ENCODE peak calls at places on chromosomes 16 and 17, in five cellular contexts. X is upper lobe of right lung, S is IMR-90, N is lung, H is bronchial epithelial cell. F is an unnamed sample.

GRCh38 chr17:73324711-73325526 is 13.1 kb upstream of the CDC42EP4 start:
- DNase-seq in X (no peak), S (no peak), N (no peak), H (no peak), F (no peak)

GRCh38 chr17:16013943-16014407 is 14.4 kb downstream of the TTC19 start:
- DNase-seq in X (no peak), S (peak; percentile 91), N (no peak), H (peak; percentile 84), F (no peak)

GRCh38 chr17:56773124-56773523 is 60.6 kb downstream of the C17orf67 start:
- DNase-seq in X (no peak), S (no peak), N (no peak), H (no peak), F (no peak)

GRCh38 chr17:44266402-44267164 is 1.4 kb downstream of the SLC4A1 start:
- DNase-seq in X (no peak), S (no peak), N (no peak), H (no peak), F (no peak)

GRCh38 chr17:59154335-59154720 is 658 bp downstream of the SKA2 start:
- DNase-seq in X (peak; percentile 71), S (peak; percentile 39), N (peak; percentile 44), H (peak; percentile 47), F (no peak)

GRCh38 chr17:40540448-40540847 is 24.8 kb downstream of the CCR7 start:
- DNase-seq in X (peak; percentile 51), S (no peak), N (no peak), H (no peak), F (no peak)

GRCh38 chr16:57178296-57178695 is 7.5 kb downstream of the PSME3IP1 start:
- DNase-seq in X (no peak), S (no peak), N (no peak), H (no peak), F (no peak)

GRCh38 chr17:68568581-68568980 is 32.6 kb downstream of the FAM20A start:
- DNase-seq in X (no peak), S (no peak), N (no peak), H (no peak), F (no peak)

GRCh38 chr16:65212791-65213190 is 90.9 kb upstream of the CDH11 start:
- DNase-seq in X (no peak), S (no peak), N (no peak), H (no peak), F (no peak)

GRCh38 chr16:57564571-57565270 is 22.3 kb downstream of the ADGRG5 start:
- DNase-seq in X (no peak), S (peak; percentile 62), N (no peak), H (peak; percentile 15), F (no peak)

GRCh38 chr16:50338371-50339231 is 30.2 kb downstream of the BRD7 start:
- DNase-seq in X (no peak), S (peak; percentile 43), N (no peak), H (no peak), F (no peak)

GRCh38 chr16:81837312-81837748 is 58.2 kb downstream of the PLCG2 start:
- DNase-seq in X (no peak), S (no peak), N (no peak), H (no peak), F (no peak)

GRCh38 chr17:41687828-41688640 is 651 bp upstream of the EIF1 start:
- DNase-seq in X (peak; percentile 74), S (peak; percentile 15), N (peak; percentile 66), H (peak; percentile 61), F (no peak)

GRCh38 chr17:40451420-40451819 is 8.2 kb downstream of the IGFBP4 start:
- DNase-seq in X (no peak), S (peak; percentile 91), N (no peak), H (no peak), F (peak; percentile 95)

GRCh38 chr17:30235386-30236296 is at the start of gene SLC6A4:
- DNase-seq in X (no peak), S (no peak), N (no peak), H (no peak), F (no peak)

GRCh38 chr17:1561420-1562177 is 993 bp downstream of the PITPNA start:
- DNase-seq in X (peak; percentile 74), S (no peak), N (no peak), H (no peak), F (no peak)

GRCh38 chr17:21125862-21126261 is 902 bp upstream of the DHRS7B start:
- DNase-seq in X (no peak), S (no peak), N (no peak), H (no peak), F (no peak)

GRCh38 chr16:17359778-17360177 is 111.0 kb downstream of the XYLT1 start:
- DNase-seq in X (no peak), S (peak; percentile 70), N (no peak), H (no peak), F (no peak)

GRCh38 chr17:83203073-83203471 is 123.7 kb downstream of the METRNL start:
- DNase-seq in X (peak; percentile 81), S (peak; percentile 94), N (peak; percentile 63), H (no peak), F (peak; percentile 95)

GRCh38 chr17:58300336-58300735 is 19.6 kb upstream of the MPO start:
- DNase-seq in X (peak; percentile 13), S (no peak), N (no peak), H (no peak), F (no peak)

GRCh38 chr17:78719630-78720298 is 62.3 kb downstream of the CYTH1 start:
- DNase-seq in X (no peak), S (no peak), N (no peak), H (no peak), F (no peak)

GRCh38 chr16:87358250-87358649 is 25.3 kb downstream of the FBXO31 start:
- DNase-seq in X (no peak), S (no peak), N (no peak), H (no peak), F (no peak)

GRCh38 chr17:44581868-44582267 is 24.6 kb downstream of the FZD2 start:
- DNase-seq in X (no peak), S (no peak), N (no peak), H (no peak), F (no peak)

GRCh38 chr16:8858994-8859912 is 9.6 kb downstream of the CARHSP1 start:
- DNase-seq in X (peak; percentile 40), S (no peak), N (no peak), H (no peak), F (no peak)

GRCh38 chr17:70405492-70406220 is 236.3 kb downstream of the KCNJ2 start:
- DNase-seq in X (no peak), S (peak; percentile 97), N (no peak), H (peak; percentile 96), F (peak; percentile 65)

GRCh38 chr17:76968707-76969597 is 100.7 kb downstream of the MGAT5B start:
- DNase-seq in X (no peak), S (no peak), N (peak; percentile 44), H (peak; percentile 1), F (no peak)

GRCh38 chr17:74412581-74412980 is 19.3 kb upstream of the GPRC5C start:
- DNase-seq in X (no peak), S (no peak), N (no peak), H (no peak), F (no peak)

GRCh38 chr16:88477631-88478030 is 24.6 kb downstream of the ZFPM1 start:
- DNase-seq in X (no peak), S (no peak), N (no peak), H (no peak), F (no peak)

GRCh38 chr16:88479795-88480760 is 27.0 kb downstream of the ZFPM1 start:
- DNase-seq in X (no peak), S (no peak), N (no peak), H (no peak), F (no peak)

GRCh38 chr16:88476817-88477397 is 23.8 kb downstream of the ZFPM1 start:
- DNase-seq in X (no peak), S (no peak), N (no peak), H (no peak), F (no peak)

GRCh38 chr16:88478115-88478514 is 25.0 kb downstream of the ZFPM1 start:
- DNase-seq in X (no peak), S (no peak), N (no peak), H (no peak), F (no peak)

DNA sequence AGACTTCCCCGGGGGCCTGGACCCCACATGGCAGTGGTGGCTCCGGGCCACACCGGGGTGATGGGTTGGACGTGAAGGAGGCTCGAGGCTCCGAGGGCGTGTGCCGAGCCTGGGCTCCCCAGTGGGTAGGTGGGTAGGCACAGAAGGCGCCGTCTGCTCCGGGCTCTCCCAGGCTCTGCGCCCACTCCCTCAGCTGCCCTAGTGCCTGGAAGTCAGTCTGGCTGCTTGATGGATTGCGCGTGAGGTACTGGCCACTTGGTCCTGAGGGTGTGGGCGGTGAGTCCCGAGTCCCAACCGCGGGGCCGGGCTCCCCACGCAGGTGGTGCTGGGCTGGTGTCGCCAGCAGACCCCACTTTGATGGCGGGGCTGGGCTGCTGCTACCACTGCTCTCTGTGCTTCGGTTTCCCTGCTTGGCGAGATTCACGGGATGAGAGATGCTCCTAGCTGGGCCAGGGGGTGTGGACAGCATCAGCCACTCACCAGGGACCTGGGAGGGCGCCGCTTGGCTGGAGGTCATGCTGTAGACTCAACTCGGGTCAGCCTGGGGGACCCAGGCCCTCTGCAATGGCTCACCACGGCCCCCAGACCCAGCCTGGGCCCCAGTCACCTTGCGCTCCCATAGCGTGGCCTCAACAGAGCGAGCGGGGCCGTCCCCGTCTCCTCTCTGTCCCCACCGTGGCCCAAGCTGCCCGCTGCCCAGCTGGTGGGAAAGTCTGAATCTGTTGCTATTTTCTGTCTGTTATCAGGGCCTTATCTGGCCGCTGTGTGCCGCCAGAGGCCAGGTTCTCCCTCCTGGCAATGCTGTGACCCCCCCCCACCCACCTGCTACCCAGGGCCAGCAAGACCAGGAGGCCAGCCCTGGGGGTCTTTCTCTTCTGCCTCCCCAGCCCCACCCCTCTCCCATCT is 26.1 kb downstream of the ZFPM1 start:
- DNase-seq in X (no peak), S (no peak), N (no peak), H (no peak), F (no peak)
- TF ChIP-seq CTCF in X (no peak), S (no peak), N (no peak), H (no peak), F (no peak)

GRCh38 chr17:65941500-65941899 is 250.4 kb downstream of the CEP112 start:
- DNase-seq in X (no peak), S (no peak), N (no peak), H (no peak), F (no peak)
- TF ChIP-seq CTCF in X (no peak), S (peak; percentile 2), N (no peak), H (peak; percentile 7), F (no peak)

DNA sequence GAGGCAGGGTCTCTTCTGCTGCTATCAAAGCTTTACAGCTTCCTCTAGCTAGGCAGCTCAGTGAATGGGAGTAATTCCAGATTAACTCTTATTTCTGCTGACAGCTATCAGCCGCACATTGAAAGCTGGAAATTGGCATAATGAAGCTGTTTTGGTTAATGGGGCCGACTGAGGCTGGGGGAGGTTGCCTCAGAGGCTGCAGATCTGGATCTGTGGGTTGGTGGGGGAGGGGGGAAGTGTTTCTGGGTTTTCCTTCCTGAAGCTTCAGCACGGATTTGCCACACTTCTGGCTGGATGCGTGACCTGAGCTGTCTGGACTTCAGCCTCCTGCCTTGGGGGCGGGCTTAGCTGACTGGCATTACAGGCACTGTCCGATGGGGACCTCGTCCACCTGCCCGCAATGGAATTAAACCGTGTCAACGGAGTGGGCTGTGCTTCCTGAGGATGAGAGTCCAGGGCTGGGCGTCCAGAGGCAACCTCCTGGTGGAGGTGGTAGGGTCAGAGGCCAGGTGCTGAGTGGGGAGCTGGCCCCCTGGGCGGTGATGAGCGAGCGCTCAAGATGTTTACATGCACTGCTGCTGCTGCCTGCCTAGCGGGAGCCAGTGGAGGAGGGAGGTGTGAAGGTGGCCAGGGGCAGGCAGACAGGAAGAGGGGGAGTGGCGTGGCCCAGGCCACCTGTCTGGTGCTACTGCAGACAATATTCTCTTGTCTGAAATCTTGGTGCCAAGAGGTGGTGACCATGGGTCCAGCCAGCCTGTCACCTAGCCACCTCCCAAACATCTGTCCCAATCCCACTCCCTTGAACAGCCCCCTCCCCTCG is 6.7 kb upstream of the ABCC3 start:
- DNase-seq in X (no peak), S (no peak), N (no peak), H (no peak), F (no peak)
- TF ChIP-seq CTCF in X (no peak), S (no peak), N (no peak), H (no peak), F (no peak)

GRCh38 chr17:3893003-3893719 is at the start of gene CAMKK1:
- DNase-seq in X (peak; percentile 96), S (peak; percentile 72), N (peak; percentile 88), H (peak; percentile 60), F (no peak)
- TF ChIP-seq CTCF in X (no peak), S (no peak), N (no peak), H (no peak), F (no peak)

F was measured in AG09319.